ENCODE peak calls at places on chromosomes 3 and 15, in seven cellular contexts. S is A673, D is mesendoderm, N is SK-N-SH, U is astrocyte, P is iPS DF 6.9, L is A549. E is an unnamed sample.

GRCh38 chr15:64854526-64854925 is 12.8 kb downstream of the PLEKHO2 start:
- DNase-seq in S (no peak), D (no peak), N (no peak), U (no peak), P (no peak), L (no peak), E (no peak)

GRCh38 chr15:101307048-101307896 is 12.2 kb upstream of the SNRPA1 start:
- DNase-seq in S (no peak), D (no peak), N (peak; percentile 16), U (no peak), P (no peak), L (no peak), E (no peak)

GRCh38 chr3:100709840-100710235 is 544 bp downstream of the TFG start:
- DNase-seq in S (peak; percentile 50), D (peak; percentile 81), N (peak; percentile 84), U (peak; percentile 2), P (no peak), L (peak; percentile 21), E (peak; percentile 66)

GRCh38 chr15:60396964-60397771 is 618 bp downstream of the ANXA2 start:
- DNase-seq in S (peak; percentile 79), D (peak; percentile 86), N (peak; percentile 70), U (no peak), P (no peak), L (peak; percentile 87), E (peak; percentile 82)

GRCh38 chr15:92523176-92523575 is 129.5 kb downstream of the ST8SIA2 start:
- DNase-seq in S (no peak), D (peak; percentile 68), N (no peak), U (no peak), P (no peak), L (no peak), E (no peak)

GRCh38 chr15:25971053-25971452 is 107.9 kb upstream of the ATP10A start:
- DNase-seq in S (no peak), D (no peak), N (no peak), U (no peak), P (no peak), L (no peak), E (no peak)

GRCh38 chr3:160735801-160736200 is 20.2 kb upstream of the PPM1L start:
- DNase-seq in S (no peak), D (no peak), N (no peak), U (no peak), P (no peak), L (no peak), E (no peak)

GRCh38 chr3:13574083-13574797 is 25.3 kb downstream of the FBLN2 start:
- DNase-seq in S (no peak), D (no peak), N (peak; percentile 95), U (no peak), P (no peak), L (no peak), E (no peak)

GRCh38 chr3:196634851-196635250 is 4.6 kb upstream of the NRROS start:
- DNase-seq in S (no peak), D (no peak), N (no peak), U (no peak), P (no peak), L (no peak), E (no peak)

GRCh38 chr3:161372321-161373260 is 1.3 kb upstream of the SPTSSB start:
- DNase-seq in S (peak; percentile 22), D (peak; percentile 75), N (peak; percentile 74), U (no peak), P (no peak), L (no peak), E (peak; percentile 33)

GRCh38 chr3:50322386-50323091 is at the start of gene HYAL2:
- DNase-seq in S (no peak), D (peak; percentile 61), N (no peak), U (no peak), P (no peak), L (no peak), E (no peak)

GRCh38 chr15:72312605-72313447 is 7.1 kb downstream of the CELF6 start:
- DNase-seq in S (peak; percentile 79), D (peak; percentile 86), N (peak; percentile 81), U (peak; percentile 33), P (peak; percentile 55), L (peak; percentile 82), E (peak; percentile 85)

GRCh38 chr3:39279745-39280517 is at the start of gene CX3CR1:
- DNase-seq in S (no peak), D (no peak), N (no peak), U (no peak), P (no peak), L (no peak), E (no peak)

GRCh38 chr3:98892263-98892662 is 9.2 kb downstream of the DCBLD2 start:
- DNase-seq in S (no peak), D (no peak), N (no peak), U (no peak), P (no peak), L (no peak), E (no peak)
- H3K27ac ChIP-seq in S (no peak overlapping the region), D (no peak overlapping the region), N (no peak overlapping the region), U (peak overlapping the region; percentile 53), P (no peak overlapping the region), L (peak overlapping the region; percentile 86), E (no peak overlapping the region)

DNA sequence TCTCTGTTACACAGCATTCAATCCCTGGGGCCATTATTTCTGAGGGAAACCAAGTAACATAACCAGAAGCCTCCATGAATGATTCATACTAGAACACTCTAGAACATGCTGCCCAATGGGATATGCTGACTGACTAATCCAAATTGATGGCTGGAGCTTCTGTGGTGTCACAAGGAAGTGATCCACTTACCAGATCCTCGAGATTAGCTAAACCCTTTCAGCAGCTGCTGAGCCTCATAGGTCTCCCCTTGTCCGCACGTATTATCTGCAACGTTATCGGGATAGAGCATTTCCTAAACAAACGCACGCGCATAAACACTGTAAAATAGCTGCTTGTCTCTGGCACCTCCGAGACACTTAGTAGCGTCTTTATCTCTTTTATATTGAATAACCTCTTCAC is 61.2 kb upstream of the PROK2 start:
- DNase-seq in S (no peak), D (peak; percentile 50), N (no peak), U (no peak), P (no peak), L (no peak), E (peak; percentile 20)
- H3K4me1 ChIP-seq in S (no peaks in the 10 kb centered on the region), D (no peaks in the 10 kb centered on the region), N (no peaks in the 10 kb centered on the region), U (no peaks in the 10 kb centered on the region), P (no peaks in the 10 kb centered on the region), L (no peaks in the 10 kb centered on the region), E (no peaks in the 10 kb centered on the region)

GRCh38 chr15:77685082-77685815 is 52.5 kb upstream of the LINGO1 start:
- DNase-seq in S (no peak), D (no peak), N (no peak), U (no peak), P (no peak), L (no peak), E (no peak)
- H3K27ac ChIP-seq in S (no peak overlapping the region), D (no peak overlapping the region), N (no peak overlapping the region), U (no peak overlapping the region), P (no peak overlapping the region), L (no peak overlapping the region), E (no peak overlapping the region)

DNA sequence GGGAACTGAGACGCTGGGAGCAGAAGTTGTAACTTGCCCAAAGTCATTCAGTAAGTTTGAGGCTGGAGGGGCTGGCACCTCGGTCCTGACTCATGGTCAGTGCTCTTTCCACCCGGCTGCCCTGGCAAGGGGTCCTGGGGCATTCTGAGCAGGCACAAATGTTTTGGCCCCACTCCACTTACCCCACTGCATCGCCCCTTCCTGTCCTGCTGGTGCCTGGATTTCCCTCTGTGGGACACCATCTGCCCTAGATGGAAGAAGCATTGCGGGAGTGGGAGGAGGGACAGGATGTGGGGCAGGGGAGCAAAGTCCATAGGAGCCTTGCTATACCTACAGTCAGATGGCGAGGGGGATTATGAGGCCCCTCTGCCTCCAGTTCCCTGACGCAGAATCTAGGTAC is 4.5 kb downstream of the CORO2B start:
- DNase-seq in S (no peak), D (no peak), N (no peak), U (no peak), P (no peak), L (no peak), E (no peak)
- H3K4me1 ChIP-seq in S (peaks cover 30% of the 10 kb centered on the region), D (peaks cover 1% of the 10 kb centered on the region), N (peaks cover 18% of the 10 kb centered on the region), U (peaks cover 54% of the 10 kb centered on the region), P (peaks cover 3% of the 10 kb centered on the region), L (peaks cover 14% of the 10 kb centered on the region), E (no peaks in the 10 kb centered on the region)

GRCh38 chr3:51961607-51962569 is 5.4 kb downstream of the PCBP4 start:
- DNase-seq in S (no peak), D (no peak), N (no peak), U (no peak), P (no peak), L (no peak), E (peak; percentile 51)
- H3K27ac ChIP-seq in S (no peak overlapping the region), D (no peak overlapping the region), N (no peak overlapping the region), U (no peak overlapping the region), P (no peak overlapping the region), L (no peak overlapping the region), E (no peak overlapping the region)

DNA sequence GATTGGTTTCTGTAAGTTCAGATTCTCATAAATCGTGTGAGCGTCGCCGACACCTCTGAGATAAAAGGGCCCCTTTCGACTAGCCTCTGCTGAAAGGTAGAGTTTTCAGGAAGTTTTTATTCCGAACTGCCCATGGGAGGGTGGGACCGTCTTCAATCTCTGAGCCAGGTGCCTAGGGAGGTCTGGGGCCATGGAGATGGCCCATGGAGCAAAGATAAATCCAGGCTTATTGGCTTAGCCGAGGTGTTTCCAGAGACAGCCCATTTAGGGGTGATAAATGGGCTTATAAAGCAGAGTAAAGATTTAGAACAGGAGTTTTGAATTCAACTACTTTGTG is 442 bp downstream of the QTRT2 start:
- DNase-seq in S (no peak), D (no peak), N (peak; percentile 22), U (no peak), P (no peak), L (no peak), E (no peak)
- H3K4me1 ChIP-seq in S (peaks cover 5% of the 10 kb centered on the region), D (no peaks in the 10 kb centered on the region), N (peaks cover 7% of the 10 kb centered on the region), U (peaks cover 13% of the 10 kb centered on the region), P (no peaks in the 10 kb centered on the region), L (peaks cover 13% of the 10 kb centered on the region), E (no peaks in the 10 kb centered on the region)

GRCh38 chr15:40939909-40940801 is 11.0 kb downstream of the DLL4 start:
- DNase-seq in S (no peak), D (no peak), N (no peak), U (no peak), P (no peak), L (no peak), E (peak; percentile 34)
- H3K27ac ChIP-seq in S (no peak overlapping the region), D (no peak overlapping the region), N (no peak overlapping the region), U (no peak overlapping the region), P (no peak overlapping the region), L (peak overlapping the region; percentile 89), E (no peak overlapping the region)

GRCh38 chr3:182309120-182309519 is 484.2 kb upstream of the ATP11B start:
- DNase-seq in S (no peak), D (no peak), N (no peak), U (peak; percentile 30), P (no peak), L (no peak), E (no peak)
- H3K4me1 ChIP-seq in S (no peaks in the 10 kb centered on the region), D (no peaks in the 10 kb centered on the region), N (no peaks in the 10 kb centered on the region), U (no peaks in the 10 kb centered on the region), P (no peaks in the 10 kb centered on the region), L (no peaks in the 10 kb centered on the region), E (no peaks in the 10 kb centered on the region)